ENCODE peak calls at places on chromosome 20, in eight cellular contexts. X, S, Y, W, C, E, B and Q are unnamed samples.

GRCh38 chr20:61948586-61949362 is 116.9 kb downstream of the TAF4 start:
- DNase-seq in Y (no peak), E (no peak), X (no peak), W (no peak), C (peak), B (no peak), S (peak), Q (no peak)

GRCh38 chr20:61937146-61937962 is 128.3 kb downstream of the TAF4 start:
- DNase-seq in B (no peak), C (peak), E (peak), S (peak), X (no peak), Y (no peak), W (no peak), Q (no peak)

GRCh38 chr20:20802328-20802727 is 89.9 kb upstream of the RALGAPA2 start:
- DNase-seq in X (no peak), E (no peak), C (no peak), W (no peak), B (no peak), Y (no peak), S (no peak), Q (no peak)

GRCh38 chr20:44532248-44532980 is 10.5 kb upstream of the SERINC3 start:
- DNase-seq in B (no peak), W (no peak), Y (peak), X (no peak), E (no peak), S (no peak), C (no peak), Q (no peak)

GRCh38 chr20:62156592-62157386 is 13.2 kb downstream of the SS18L1 start:
- DNase-seq in E (peak), S (peak), B (peak), C (no peak), X (peak), W (no peak), Y (peak), Q (no peak)

GRCh38 chr20:20869161-20869560 is 156.7 kb upstream of the RALGAPA2 start:
- DNase-seq in S (no peak), X (no peak), B (no peak), E (no peak), W (no peak), Y (no peak), C (no peak), Q (no peak)

GRCh38 chr20:38021373-38021772 is 11.9 kb downstream of the TTI1 start:
- DNase-seq in C (no peak), W (no peak), X (peak), B (peak), Y (no peak), S (no peak), E (no peak), Q (no peak)

GRCh38 chr20:51542033-51542893 is at the start of gene NFATC2:
- DNase-seq in C (no peak), B (no peak), E (peak), S (peak), Y (no peak), W (no peak), X (no peak), Q (no peak)

GRCh38 chr20:3758566-3758965 is 9.0 kb downstream of the ADISSP start:
- DNase-seq in W (no peak), B (no peak), Y (no peak), S (no peak), E (no peak), C (peak), X (no peak), Q (no peak)

GRCh38 chr20:50276119-50277063 is 85.8 kb downstream of the CEBPB start:
- DNase-seq in X (no peak), W (no peak), B (no peak), S (peak), Y (no peak), E (no peak), C (peak), Q (no peak)

GRCh38 chr20:50271674-50272412 is 81.2 kb downstream of the CEBPB start:
- DNase-seq in S (peak), Y (peak), B (no peak), X (no peak), W (no peak), C (peak), E (no peak), Q (no peak)

GRCh38 chr20:50274570-50275430 is 84.2 kb downstream of the CEBPB start:
- DNase-seq in Y (peak), W (no peak), C (peak), S (peak), X (no peak), E (no peak), B (no peak), Q (no peak)

GRCh38 chr20:50272413-50273120 is 81.9 kb downstream of the CEBPB start:
- DNase-seq in X (no peak), E (no peak), W (no peak), C (no peak), S (no peak), B (no peak), Y (no peak), Q (no peak)

GRCh38 chr20:50273601-50274491 is 83.2 kb downstream of the CEBPB start:
- DNase-seq in S (no peak), Y (no peak), C (peak), E (no peak), W (no peak), X (no peak), B (no peak), Q (no peak)
- H3K4me3 ChIP-seq in S (no peak), Y (no peak), C (no peak), E (no peak), W (no peak), X (no peak), B (no peak), Q (no peak)

GRCh38 chr20:48822879-48823385 is 4.9 kb downstream of the PREX1 start:
- DNase-seq in W (no peak), E (no peak), Y (no peak), S (peak), X (no peak), B (no peak), C (no peak), Q (no peak)

GRCh38 chr20:48823960-48824497 is 3.8 kb downstream of the PREX1 start:
- DNase-seq in B (peak), X (peak), Y (no peak), C (no peak), S (no peak), W (no peak), E (no peak), Q (no peak)

GRCh38 chr20:48822178-48822577 is 5.6 kb downstream of the PREX1 start:
- DNase-seq in B (no peak), E (no peak), C (no peak), S (peak), Y (no peak), W (no peak), X (no peak), Q (no peak)

GRCh38 chr20:48824830-48825550 is 2.8 kb downstream of the PREX1 start:
- DNase-seq in Y (no peak), W (no peak), X (no peak), B (no peak), C (no peak), E (no peak), S (no peak), Q (no peak)

DNA sequence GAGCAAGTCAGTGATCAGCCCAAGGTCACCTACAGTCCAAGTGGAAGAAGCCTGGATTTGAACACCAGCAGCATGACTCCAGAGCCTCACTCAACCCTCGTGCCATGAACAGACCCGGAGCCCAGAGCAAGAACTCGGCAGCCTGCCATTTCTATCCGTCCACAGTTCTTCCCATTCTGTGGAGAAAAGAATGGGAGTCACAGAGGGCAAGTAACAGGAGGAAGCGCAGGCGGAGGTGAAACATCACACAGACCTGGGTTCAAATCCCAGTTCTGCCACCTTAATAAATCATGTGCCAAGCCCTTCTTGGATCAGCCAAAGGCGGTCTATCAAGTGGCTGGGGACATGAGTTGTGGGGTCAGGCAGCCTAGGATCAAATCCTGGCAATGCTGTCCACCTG is 4.3 kb downstream of the PREX1 start:
- DNase-seq in S (no peak), Y (no peak), W (no peak), B (no peak), E (no peak), C (no peak), X (no peak), Q (no peak)
- TF ChIP-seq CTCF in S (no peak), Y (no peak), W (no peak), B (no peak), E (no peak), C (no peak), X (no peak), Q (no peak)

GRCh38 chr20:53502820-53503219 is 90.8 kb downstream of the ZNF217 start:
- DNase-seq in Y (no peak), C (no peak), W (no peak), S (no peak), B (no peak), E (no peak), X (no peak), Q (no peak)

GRCh38 chr20:53500651-53501050 is 93.0 kb downstream of the ZNF217 start:
- DNase-seq in W (no peak), C (no peak), S (no peak), B (no peak), E (no peak), X (no peak), Y (no peak), Q (no peak)

GRCh38 chr20:53503517-53503919 is 90.1 kb downstream of the ZNF217 start:
- DNase-seq in E (no peak), C (no peak), X (no peak), W (no peak), S (no peak), B (no peak), Y (no peak), Q (no peak)
- H3K4me3 ChIP-seq in E (no peak), C (no peak), X (no peak), W (no peak), S (no peak), B (no peak), Y (no peak), Q (no peak)

GRCh38 chr20:25256226-25256859 is 8.5 kb downstream of the PYGB start:
- DNase-seq in B (no peak), W (no peak), E (no peak), C (no peak), X (no peak), Y (no peak), S (no peak), Q (no peak)

GRCh38 chr20:25254571-25254970 is 6.7 kb downstream of the PYGB start:
- DNase-seq in Y (no peak), X (no peak), E (no peak), B (no peak), W (no peak), C (no peak), S (no peak), Q (no peak)

GRCh38 chr20:25257130-25257529 is 9.2 kb downstream of the PYGB start:
- DNase-seq in S (no peak), Y (no peak), X (no peak), B (no peak), E (no peak), C (no peak), W (no peak), Q (no peak)

GRCh38 chr20:25253606-25254275 is 5.9 kb downstream of the PYGB start:
- DNase-seq in X (peak), E (no peak), W (no peak), C (no peak), S (no peak), Y (no peak), B (no peak), Q (no peak)

GRCh38 chr20:25254986-25255680 is 7.2 kb downstream of the PYGB start:
- DNase-seq in S (no peak), Y (peak), B (no peak), E (no peak), C (no peak), W (no peak), X (no peak), Q (no peak)
- TF ChIP-seq CTCF in S (no peak), Y (no peak), B (no peak), E (no peak), C (no peak), W (no peak), X (no peak), Q (no peak)

DNA sequence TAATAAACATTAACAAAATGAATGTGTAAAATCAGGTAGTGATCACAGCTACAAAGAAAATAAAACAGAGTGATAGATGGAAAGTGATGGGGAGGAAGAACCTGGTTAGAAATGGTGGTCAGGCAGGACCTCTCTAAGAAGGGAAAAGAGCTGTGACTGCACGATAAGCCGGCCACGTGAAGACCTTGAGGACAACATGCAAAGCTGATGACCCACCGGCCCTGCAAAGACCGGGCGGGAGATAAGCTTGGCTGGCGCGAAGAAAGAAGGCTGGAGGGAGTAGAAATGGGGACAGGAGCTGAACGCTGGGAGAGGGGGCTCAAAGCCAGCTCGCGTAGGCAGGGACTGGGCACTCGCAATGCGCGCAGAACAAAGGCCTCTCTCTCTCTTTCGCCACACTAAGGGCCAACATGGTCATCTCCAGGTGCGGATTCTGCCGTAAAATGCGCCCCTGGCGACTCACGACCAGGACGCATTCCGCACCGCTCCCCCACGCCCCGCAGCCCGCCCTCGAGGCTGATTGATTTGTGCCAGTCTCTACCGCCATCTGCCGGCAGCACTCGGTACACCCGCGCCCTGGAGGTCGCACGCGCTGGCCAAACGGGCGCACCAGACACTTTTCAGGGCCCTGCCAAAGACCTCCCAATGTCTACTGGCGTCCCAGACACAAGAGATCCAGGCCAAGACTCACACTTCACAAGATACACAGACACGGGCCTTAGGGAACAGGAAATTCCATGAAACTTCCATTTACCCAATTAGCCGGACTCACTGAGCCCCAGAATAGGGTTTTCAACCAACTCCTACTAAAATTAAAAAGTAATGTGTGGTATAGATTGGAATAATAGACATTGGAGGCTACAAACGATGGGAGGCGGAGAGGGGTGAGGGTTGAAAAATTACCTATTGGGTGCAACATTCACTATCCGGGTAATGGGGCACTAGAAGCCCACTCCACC is 9.4 kb downstream of the DEFB132 start:
- DNase-seq in S (peak), W (peak), Y (peak), X (peak), B (peak), E (peak), C (peak), Q (no peak)
- H3K4me3 ChIP-seq in S (peak), W (peak), Y (peak), X (peak), B (peak), E (peak), C (peak), Q (peak)

GRCh38 chr20:15654208-15654649 is 919.0 kb downstream of the KIF16B start:
- DNase-seq in S (no peak), W (peak), E (no peak), B (peak), Y (no peak), X (peak), C (no peak), Q (no peak)
- TF ChIP-seq CTCF in S (peak), W (peak), E (peak), B (peak), Y (no peak), X (peak), C (peak), Q (peak)

GRCh38 chr20:31740208-31740607 is 1.1 kb downstream of the TPX2 start:
- DNase-seq in S (no peak), C (no peak), B (peak), X (peak), Y (no peak), W (no peak), E (no peak), Q (no peak)
- H3K4me3 ChIP-seq in S (no peak), C (no peak), B (peak), X (peak), Y (no peak), W (peak), E (no peak), Q (peak)

DNA sequence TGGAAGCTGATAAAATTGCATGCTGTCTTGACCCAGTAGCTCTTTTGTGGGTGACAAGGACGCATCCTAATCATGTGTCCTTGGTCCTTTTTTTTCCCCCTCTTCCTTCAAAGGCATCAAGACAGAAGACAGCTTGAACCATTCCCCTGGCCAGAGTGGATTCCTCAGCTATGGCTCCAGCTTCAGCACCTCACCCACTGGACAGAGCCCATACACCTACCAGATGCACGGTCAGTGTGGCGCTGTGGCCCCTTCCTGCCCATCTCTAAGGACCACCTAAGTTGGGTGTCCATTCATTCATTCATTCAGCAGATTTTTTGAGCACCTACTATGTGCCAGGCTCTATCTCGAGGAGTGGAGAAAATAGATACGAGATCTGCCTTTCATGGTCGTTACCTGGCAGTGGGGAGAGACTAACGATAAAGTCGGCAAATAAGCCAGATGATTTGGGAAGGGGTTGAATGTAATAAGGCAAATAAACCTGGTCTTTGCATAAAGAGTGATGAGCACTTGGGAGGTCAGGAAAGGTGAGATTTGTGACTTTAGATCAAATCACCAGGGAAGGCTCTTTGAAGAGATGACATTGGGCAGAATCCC is 121.5 kb downstream of the EYA2 start:
- DNase-seq in W (no peak), S (no peak), C (no peak), X (no peak), E (no peak), B (no peak), Y (no peak), Q (no peak)
- TF ChIP-seq CTCF in W (no peak), S (no peak), C (no peak), X (no peak), E (no peak), B (no peak), Y (no peak), Q (no peak)

GRCh38 chr20:17993546-17993945 is 24.7 kb downstream of the MGME1 start:
- DNase-seq in W (no peak), Y (no peak), X (no peak), C (no peak), E (no peak), B (no peak), S (no peak), Q (no peak)
- H3K4me3 ChIP-seq in W (no peak), Y (no peak), X (no peak), C (no peak), E (no peak), B (no peak), S (no peak), Q (no peak)

GRCh38 chr20:63217706-63218105 is 1.8 kb upstream of the YTHDF1 start:
- DNase-seq in Y (no peak), W (no peak), S (no peak), B (no peak), X (no peak), E (no peak), C (no peak), Q (no peak)

GRCh38 chr20:63216849-63217471 is 1.0 kb upstream of the YTHDF1 start:
- DNase-seq in W (no peak), C (no peak), X (no peak), B (no peak), Y (no peak), E (no peak), S (no peak), Q (no peak)

GRCh38 chr20:63214514-63214913 is 1.4 kb downstream of the YTHDF1 start:
- DNase-seq in E (no peak), S (no peak), C (no peak), B (no peak), Y (no peak), X (no peak), W (no peak), Q (no peak)

GRCh38 chr20:63216041-63216848 is at the start of gene YTHDF1:
- DNase-seq in W (peak), B (peak), C (peak), X (peak), Y (peak), E (peak), S (peak), Q (peak)

GRCh38 chr20:63215101-63216040 is 560 bp downstream of the YTHDF1 start:
- DNase-seq in E (no peak), S (no peak), C (no peak), X (peak), W (no peak), Y (no peak), B (peak), Q (no peak)
- TF ChIP-seq CTCF in E (no peak), S (no peak), C (no peak), X (peak), W (peak), Y (peak), B (peak), Q (peak)